ENCODE peak calls at places on chromosome 12, in six cellular contexts. H is HCT116, T is Peyer's patch, U is AG10803, J is body of pancreas, W is fibroblast of lung. Q is an unnamed sample.

GRCh38 chr12:68374315-68374982 is 42.3 kb upstream of the MDM1 start:
- DNase-seq in H (no peak), T (no peak), U (no peak), J (no peak), W (no peak), Q (no peak)

GRCh38 chr12:44155349-44155748 is 319.5 kb downstream of the TMEM117 start:
- DNase-seq in H (no peak), T (no peak), U (no peak), J (no peak), W (peak), Q (no peak)

GRCh38 chr12:145369-145960 is 68.5 kb downstream of the SLC6A12 start:
- DNase-seq in H (no peak), T (no peak), U (no peak), J (no peak), W (no peak), Q (no peak)

GRCh38 chr12:29533815-29534489 is 36.5 kb upstream of the OVCH1 start:
- DNase-seq in H (no peak), T (no peak), U (no peak), J (no peak), W (no peak), Q (no peak)

GRCh38 chr12:79635676-79636075 is 55.1 kb downstream of the PAWR start:
- DNase-seq in H (no peak), T (no peak), U (peak), J (no peak), W (no peak), Q (no peak)

GRCh38 chr12:102406033-102406584 is 74.3 kb downstream of the IGF1 start:
- DNase-seq in H (no peak), T (no peak), U (peak), J (peak), W (peak), Q (no peak)

GRCh38 chr12:43011383-43011926 is 421.9 kb upstream of the PRICKLE1 start:
- DNase-seq in H (no peak), T (no peak), U (no peak), J (no peak), W (no peak), Q (no peak)

GRCh38 chr12:94845110-94845509 is 158.4 kb downstream of the NDUFA12 start:
- DNase-seq in H (no peak), T (no peak), U (no peak), J (no peak), W (no peak), Q (no peak)

GRCh38 chr12:93403988-93404803 is 26.5 kb downstream of the NUDT4 start:
- DNase-seq in H (no peak), T (no peak), U (no peak), J (no peak), W (no peak), Q (no peak)

GRCh38 chr12:88571543-88571942 is 8.7 kb downstream of the KITLG start:
- DNase-seq in H (no peak), T (no peak), U (peak), J (no peak), W (no peak), Q (no peak)

GRCh38 chr12:21451529-21451928 is 14.1 kb downstream of the PYROXD1 start:
- DNase-seq in H (no peak), T (no peak), U (peak), J (no peak), W (peak), Q (no peak)

GRCh38 chr12:27969901-27970390 is 2.6 kb downstream of the PTHLH start:
- DNase-seq in H (peak), T (peak), U (peak), J (peak), W (peak), Q (peak)

GRCh38 chr12:88578274-88578673 is 2.0 kb downstream of the KITLG start:
- DNase-seq in H (no peak), T (no peak), U (no peak), J (no peak), W (peak), Q (no peak)

GRCh38 chr12:71069317-71069716 is 88.5 kb downstream of the TSPAN8 start:
- DNase-seq in H (no peak), T (no peak), U (no peak), J (no peak), W (no peak), Q (no peak)

GRCh38 chr12:29516431-29516875 is 19.0 kb upstream of the OVCH1 start:
- DNase-seq in H (no peak), T (no peak), U (peak), J (no peak), W (peak), Q (no peak)

GRCh38 chr12:19757317-19757877 is 318.1 kb downstream of the AEBP2 start:
- DNase-seq in H (peak), T (no peak), U (peak), J (no peak), W (peak), Q (no peak)

GRCh38 chr12:128009108-128009507 is 257.9 kb upstream of the TMEM132C start:
- DNase-seq in H (no peak), T (no peak), U (no peak), J (no peak), W (no peak), Q (no peak)

GRCh38 chr12:3281588-3282150 is 204.5 kb downstream of the TSPAN9 start:
- DNase-seq in H (no peak), T (no peak), U (no peak), J (no peak), W (no peak), Q (no peak)

GRCh38 chr12:126248871-126249403 is 1183.7 kb downstream of the AACS start:
- DNase-seq in H (no peak), T (no peak), U (no peak), J (no peak), W (peak), Q (no peak)

GRCh38 chr12:9741726-9742125 is 8.8 kb upstream of the CLECL1 start:
- DNase-seq in H (no peak), T (no peak), U (no peak), J (no peak), W (no peak), Q (no peak)

GRCh38 chr12:100359822-100360221 is 2.9 kb downstream of the SLC17A8 start:
- DNase-seq in H (no peak), T (no peak), U (peak), J (no peak), W (peak), Q (peak)

GRCh38 chr12:96617178-96617577 is 127.8 kb downstream of the CFAP54 start:
- DNase-seq in H (no peak), T (no peak), U (no peak), J (no peak), W (no peak), Q (no peak)

GRCh38 chr12:71155228-71155627 is 2.6 kb downstream of the TSPAN8 start:
- DNase-seq in H (no peak), T (no peak), U (no peak), J (no peak), W (no peak), Q (no peak)

GRCh38 chr12:50401383-50402155 is 884 bp downstream of the LARP4 start:
- DNase-seq in H (no peak), T (no peak), U (peak), J (peak), W (peak), Q (no peak)

GRCh38 chr12:94207467-94208432 is 59.4 kb downstream of the PLXNC1 start:
- DNase-seq in H (no peak), T (no peak), U (no peak), J (no peak), W (peak), Q (no peak)

GRCh38 chr12:79566452-79566851 is 124.3 kb downstream of the PAWR start:
- DNase-seq in H (no peak), T (no peak), U (no peak), J (no peak), W (peak), Q (peak)

GRCh38 chr12:96077081-96077480 is 41.7 kb upstream of the LTA4H start:
- DNase-seq in H (no peak), T (no peak), U (no peak), J (no peak), W (no peak), Q (no peak)

GRCh38 chr12:75721790-75722189 is 210.4 kb upstream of the KRR1 start:
- DNase-seq in H (no peak), T (no peak), U (no peak), J (no peak), W (no peak), Q (no peak)

GRCh38 chr12:18320036-18320617 is 58.8 kb downstream of the PIK3C2G start:
- DNase-seq in H (peak), T (no peak), U (peak), J (no peak), W (peak), Q (peak)

GRCh38 chr12:24760162-24760561 is 188.7 kb downstream of the BCAT1 start:
- DNase-seq in H (no peak), T (no peak), U (no peak), J (no peak), W (no peak), Q (peak)

GRCh38 chr12:67667276-67668073 is 18.9 kb downstream of the DYRK2 start:
- DNase-seq in H (no peak), T (no peak), U (peak), J (peak), W (no peak), Q (no peak)

GRCh38 chr12:65741662-65742480 is 82.4 kb upstream of the HMGA2 start:
- DNase-seq in H (no peak), T (peak), U (peak), J (peak), W (peak), Q (peak)

GRCh38 chr12:113899042-113899843 is 66.9 kb downstream of the RBM19 start:
- DNase-seq in H (no peak), T (no peak), U (no peak), J (peak), W (no peak), Q (no peak)

GRCh38 chr12:88420460-88420859 is 159.8 kb downstream of the KITLG start:
- DNase-seq in H (peak), T (no peak), U (peak), J (no peak), W (peak), Q (no peak)

GRCh38 chr12:15688838-15689237 is 100.3 kb downstream of the EPS8 start:
- DNase-seq in H (no peak), T (no peak), U (no peak), J (no peak), W (peak), Q (peak)

GRCh38 chr12:98587084-98587483 is 6.4 kb upstream of the SLC25A3 start:
- DNase-seq in H (no peak), T (no peak), U (no peak), J (no peak), W (no peak), Q (no peak)

GRCh38 chr12:110582286-110583136 is 607 bp downstream of the PPTC7 start:
- DNase-seq in H (no peak), T (peak), U (peak), J (peak), W (peak), Q (peak)

GRCh38 chr12:99680276-99680675 is 32.7 kb downstream of the GARIN6 start:
- DNase-seq in H (no peak), T (no peak), U (no peak), J (no peak), W (no peak), Q (no peak)

GRCh38 chr12:6530576-6531260 is 3.6 kb upstream of the GAPDH start:
- DNase-seq in H (no peak), T (no peak), U (no peak), J (no peak), W (no peak), Q (no peak)

GRCh38 chr12:6527711-6528110 is 6.6 kb upstream of the GAPDH start:
- DNase-seq in H (no peak), T (no peak), U (no peak), J (no peak), W (no peak), Q (no peak)

GRCh38 chr12:6526766-6527525 is 7.4 kb upstream of the GAPDH start:
- DNase-seq in H (no peak), T (no peak), U (no peak), J (no peak), W (no peak), Q (no peak)

GRCh38 chr12:6529291-6529737 is 5.0 kb upstream of the GAPDH start:
- DNase-seq in H (no peak), T (no peak), U (no peak), J (no peak), W (no peak), Q (no peak)

GRCh38 chr12:6528539-6529235 is 5.6 kb upstream of the GAPDH start:
- DNase-seq in H (no peak), T (no peak), U (no peak), J (no peak), W (no peak), Q (no peak)
- TF ChIP-seq CTCF in H (no peak), T (no peak), U (no peak), J (no peak), W (no peak), Q (no peak)

GRCh38 chr12:5870183-5870582 is 74.9 kb downstream of the ANO2 start:
- DNase-seq in H (no peak), T (no peak), U (no peak), J (no peak), W (no peak), Q (no peak)
- TF ChIP-seq CTCF in H (no peak), T (no peak), U (no peak), J (no peak), W (no peak), Q (no peak)

GRCh38 chr12:112627851-112628250 is 163.7 kb upstream of the RPH3A start:
- DNase-seq in H (no peak), T (no peak), U (no peak), J (no peak), W (no peak), Q (no peak)
- TF ChIP-seq CTCF in H (no peak), T (no peak), U (no peak), J (no peak), W (no peak), Q (no peak)

DNA sequence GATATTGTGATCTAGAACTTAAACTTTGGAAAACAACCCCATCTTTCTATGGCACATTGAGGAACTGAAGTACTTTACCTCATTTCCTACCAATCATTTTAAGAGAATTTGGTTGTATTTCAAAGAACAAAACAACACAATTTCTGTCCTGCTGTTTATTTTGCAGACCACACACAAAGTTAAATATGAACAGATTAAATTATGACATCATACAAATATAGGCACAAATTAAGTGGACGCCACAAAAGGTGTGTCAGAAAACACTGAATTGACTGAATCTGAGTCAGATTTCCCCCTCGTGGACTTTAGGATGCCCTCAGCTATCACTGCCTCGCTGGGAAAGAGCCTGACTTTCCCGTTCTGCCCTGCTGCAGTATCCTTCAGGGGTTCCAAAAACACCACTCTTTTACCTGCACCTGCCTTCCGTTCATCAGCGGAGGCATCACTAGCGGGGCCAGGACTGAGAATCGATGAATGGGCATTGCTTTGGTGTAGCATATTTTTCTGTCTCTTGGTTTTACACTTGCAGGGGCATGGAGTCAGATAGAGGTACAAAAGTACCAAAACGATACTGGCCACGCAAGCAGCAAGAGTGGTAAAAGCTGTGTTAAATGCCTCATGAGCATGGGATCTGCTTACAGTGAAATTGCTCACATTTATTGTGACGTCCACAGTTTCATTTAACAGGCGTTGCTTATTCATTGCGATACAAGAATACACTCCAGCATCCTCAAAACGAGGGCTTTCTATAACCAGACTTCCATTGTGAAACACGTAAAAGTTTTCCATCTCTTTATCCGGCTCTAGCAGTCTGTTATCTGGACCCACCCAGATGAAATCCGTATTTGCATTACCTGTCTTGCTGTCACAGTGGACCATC is 2.0 kb upstream of the PCED1B start:
- DNase-seq in H (no peak), T (no peak), U (no peak), J (no peak), W (no peak), Q (no peak)
- TF ChIP-seq CTCF in H (no peak), T (no peak), U (no peak), J (no peak), W (no peak), Q (no peak)

GRCh38 chr12:54463484-54463883 is 9.9 kb downstream of the GTSF1 start:
- DNase-seq in H (no peak), T (no peak), U (peak), J (no peak), W (no peak), Q (no peak)

GRCh38 chr12:54455760-54456469 is 17.5 kb downstream of the GTSF1 start:
- DNase-seq in H (no peak), T (no peak), U (no peak), J (no peak), W (no peak), Q (no peak)

GRCh38 chr12:54459355-54459754 is 14.0 kb downstream of the GTSF1 start:
- DNase-seq in H (no peak), T (no peak), U (no peak), J (no peak), W (no peak), Q (no peak)

GRCh38 chr12:54463034-54463433 is 10.4 kb downstream of the GTSF1 start:
- DNase-seq in H (no peak), T (no peak), U (peak), J (no peak), W (peak), Q (no peak)

DNA sequence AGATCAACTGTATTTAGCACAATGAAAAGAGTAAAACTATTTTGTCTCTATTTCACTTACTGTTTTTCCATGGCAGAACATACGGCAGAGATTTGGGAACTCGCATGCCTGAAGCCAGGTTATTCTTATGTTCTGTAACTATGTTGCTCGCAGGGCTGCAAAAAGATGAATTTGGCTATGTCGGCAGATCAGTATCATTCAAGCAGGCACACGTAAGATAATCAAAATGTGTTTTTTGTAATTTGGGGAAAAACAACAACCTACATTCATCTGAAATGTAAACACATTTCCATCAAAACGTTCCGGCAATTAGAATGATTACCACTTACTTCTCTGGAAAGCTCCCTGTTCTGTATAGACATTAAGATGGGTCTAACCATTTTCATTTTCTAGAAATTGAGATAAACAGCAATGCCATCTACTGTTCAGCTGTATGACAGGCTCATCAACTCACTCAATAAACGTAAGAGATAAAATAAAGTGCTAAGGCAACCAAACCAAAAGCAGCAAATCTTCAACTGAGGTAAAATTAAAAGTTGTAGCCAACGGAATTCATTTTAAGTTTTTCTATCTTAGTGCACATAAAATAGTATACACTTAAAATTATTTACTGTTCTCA is 13.0 kb downstream of the GTSF1 start:
- DNase-seq in H (no peak), T (no peak), U (no peak), J (no peak), W (no peak), Q (no peak)
- TF ChIP-seq CTCF in H (no peak), T (no peak), U (no peak), J (no peak), W (no peak), Q (no peak)